ENCODE peak calls at places on chromosomes 2 and 18, in ten cellular contexts. L, T, D, F, Q, M, A, U, S and W are unnamed samples.

GRCh38 chr2:10339647-10340592 is 37.2 kb downstream of the HPCAL1 start:
- DNase-seq in L (no peak), T (no peak), D (no peak), F (no peak), Q (no peak), M (no peak), A (no peak), U (no peak), S (no peak), W (no peak)

GRCh38 chr2:64768426-64769033 is 114.8 kb upstream of the SERTAD2 start:
- DNase-seq in L (no peak), T (no peak), D (no peak), F (no peak), Q (no peak), M (no peak), A (no peak), U (no peak), S (no peak), W (no peak)

GRCh38 chr2:47822518-47822917 is 39.6 kb downstream of the MSH6 start:
- DNase-seq in L (no peak), T (no peak), D (no peak), F (no peak), Q (no peak), M (no peak), A (no peak), U (no peak), S (no peak), W (no peak)

GRCh38 chr2:97737421-97738235 is 24.3 kb downstream of the ZAP70 start:
- DNase-seq in L (no peak), T (no peak), D (no peak), F (no peak), Q (no peak), M (no peak), A (no peak), U (no peak), S (no peak), W (no peak)

GRCh38 chr18:70494524-70494923 is 205.7 kb downstream of the SOCS6 start:
- DNase-seq in L (no peak), T (no peak), D (no peak), F (no peak), Q (no peak), M (no peak), A (no peak), U (no peak), S (no peak), W (no peak)

GRCh38 chr18:79472946-79473345 is 77.2 kb downstream of the NFATC1 start:
- DNase-seq in L (no peak), T (no peak), D (no peak), F (no peak), Q (no peak), M (no peak), A (no peak), U (no peak), S (no peak), W (no peak)

GRCh38 chr2:222569826-222570225 is 86.1 kb downstream of the FARSB start:
- DNase-seq in L (no peak), T (no peak), D (no peak), F (no peak), Q (no peak), M (no peak), A (no peak), U (no peak), S (no peak), W (no peak)

GRCh38 chr2:10163498-10164486 is 41.3 kb downstream of the RRM2 start:
- DNase-seq in L (no peak), T (no peak), D (no peak), F (no peak), Q (no peak), M (no peak), A (no peak), U (no peak), S (no peak), W (no peak)

GRCh38 chr2:120847700-120848321 is 112.1 kb downstream of the GLI2 start:
- DNase-seq in L (no peak), T (no peak), D (peak; percentile 10), F (no peak), Q (no peak), M (peak; percentile 36), A (no peak), U (no peak), S (no peak), W (no peak)

GRCh38 chr18:27250471-27250870 is 65.4 kb upstream of the CHST9 start:
- DNase-seq in L (no peak), T (no peak), D (no peak), F (no peak), Q (no peak), M (no peak), A (no peak), U (no peak), S (no peak), W (no peak)

GRCh38 chr18:69480460-69480859 is 79.8 kb downstream of the DOK6 start:
- DNase-seq in L (no peak), T (no peak), D (no peak), F (no peak), Q (no peak), M (no peak), A (no peak), U (peak; percentile 51), S (no peak), W (no peak)

GRCh38 chr2:115183144-115183543 is 740.7 kb downstream of the DPP10 start:
- DNase-seq in L (no peak), T (no peak), D (no peak), F (no peak), Q (no peak), M (no peak), A (no peak), U (no peak), S (no peak), W (no peak)

GRCh38 chr2:86617153-86617552 is 6.5 kb downstream of the RNF103 start:
- DNase-seq in L (no peak), T (no peak), D (no peak), F (no peak), Q (no peak), M (no peak), A (no peak), U (no peak), S (no peak), W (no peak)

GRCh38 chr2:69387770-69388481 is 899 bp upstream of the GFPT1 start:
- DNase-seq in L (no peak), T (no peak), D (no peak), F (no peak), Q (no peak), M (peak; percentile 34), A (no peak), U (no peak), S (no peak), W (no peak)

GRCh38 chr2:134361648-134362047 is 107.8 kb downstream of the MGAT5 start:
- DNase-seq in L (no peak), T (no peak), D (no peak), F (no peak), Q (no peak), M (no peak), A (no peak), U (no peak), S (no peak), W (no peak)

GRCh38 chr2:36516136-36516870 is 81.7 kb downstream of the FEZ2 start:
- DNase-seq in L (no peak), T (no peak), D (peak; percentile 73), F (no peak), Q (no peak), M (peak; percentile 37), A (no peak), U (no peak), S (no peak), W (no peak)

GRCh38 chr2:28546242-28546641 is 50.4 kb downstream of the PLB1 start:
- DNase-seq in L (no peak), T (no peak), D (no peak), F (no peak), Q (no peak), M (no peak), A (no peak), U (peak; percentile 30), S (no peak), W (no peak)

GRCh38 chr2:119136872-119137271 is 21.7 kb downstream of the C1QL2 start:
- DNase-seq in L (no peak), T (no peak), D (no peak), F (no peak), Q (no peak), M (no peak), A (no peak), U (no peak), S (no peak), W (no peak)

GRCh38 chr2:207260021-207260420 is 94.3 kb upstream of the KLF7 start:
- DNase-seq in L (no peak), T (no peak), D (no peak), F (no peak), Q (no peak), M (no peak), A (no peak), U (no peak), S (no peak), W (no peak)

GRCh38 chr2:109674894-109675534 is 60.9 kb downstream of the SOWAHC start:
- DNase-seq in L (no peak), T (no peak), D (no peak), F (no peak), Q (no peak), M (peak; percentile 31), A (no peak), U (no peak), S (no peak), W (no peak)

GRCh38 chr2:223383315-223383714 is 218.8 kb downstream of the SCG2 start:
- DNase-seq in L (no peak), T (no peak), D (no peak), F (no peak), Q (no peak), M (no peak), A (no peak), U (no peak), S (no peak), W (no peak)

GRCh38 chr2:206642075-206643025 is at the start of gene FAM237A:
- DNase-seq in L (no peak), T (no peak), D (peak; percentile 14), F (peak; percentile 76), Q (no peak), M (peak; percentile 84), A (peak; percentile 9), U (no peak), S (no peak), W (no peak)

GRCh38 chr2:72755647-72756423 is 70.0 kb downstream of the EXOC6B start:
- DNase-seq in L (no peak), T (no peak), D (peak; percentile 13), F (no peak), Q (no peak), M (peak; percentile 30), A (no peak), U (no peak), S (no peak), W (no peak)

GRCh38 chr2:20599861-20600461 is 50.9 kb downstream of the HS1BP3 start:
- DNase-seq in L (no peak), T (no peak), D (no peak), F (peak; percentile 63), Q (no peak), M (no peak), A (no peak), U (no peak), S (no peak), W (no peak)

GRCh38 chr2:99297990-99298389 is 3.0 kb downstream of the LYG1 start:
- DNase-seq in L (no peak), T (no peak), D (no peak), F (no peak), Q (no peak), M (no peak), A (no peak), U (no peak), S (no peak), W (no peak)

GRCh38 chr2:213959589-213959988 is 451.3 kb upstream of the VWC2L start:
- DNase-seq in L (no peak), T (no peak), D (no peak), F (no peak), Q (no peak), M (no peak), A (no peak), U (no peak), S (no peak), W (no peak)

GRCh38 chr2:99891358-99891757 is 251.0 kb downstream of the AFF3 start:
- DNase-seq in L (no peak), T (no peak), D (no peak), F (no peak), Q (no peak), M (no peak), A (no peak), U (no peak), S (no peak), W (no peak)

GRCh38 chr2:133787207-133787606 is 218.9 kb upstream of the NCKAP5 start:
- DNase-seq in L (no peak), T (no peak), D (no peak), F (no peak), Q (no peak), M (no peak), A (no peak), U (no peak), S (no peak), W (no peak)